ENCODE peak calls at places on chromosome 2, in ten cellular contexts. I is neural progenitor cell; X is nephron progenitor cell; Y is fibroblast of the aortic adventitia; N is CD8-positive, alpha-beta T cell; B is OCI-LY7; F is hepatocyte; K is activated CD8-positive, alpha-beta T cell treated with anti-CD3 and anti-CD28 coated beads for 36 hours; M is HFFc6; O is IMR-90. W is an unnamed sample.

GRCh38 chr2:163934134-163934533 is 198.3 kb upstream of the FIGN start:
- DNase-seq in I (no peak), M (no peak), N (no peak), F (no peak), X (no peak), B (no peak), Y (no peak), K (no peak), O (no peak), W (no peak)

GRCh38 chr2:121128741-121129659 is 156.0 kb downstream of the TFCP2L1 start:
- DNase-seq in Y (peak; percentile 1), X (peak; percentile 61), B (peak; percentile 20), I (peak; percentile 72), N (no peak), O (no peak), K (peak; percentile 46), M (no peak), F (peak; percentile 83), W (no peak)

GRCh38 chr2:68253211-68254068 is 1.1 kb upstream of the PPP3R1 start:
- DNase-seq in X (no peak), N (peak; percentile 26), O (peak; percentile 30), Y (peak; percentile 53), F (peak; percentile 52), I (peak; percentile 51), K (peak; percentile 65), B (peak; percentile 53), M (no peak), W (no peak)

GRCh38 chr2:161956751-161957150 is 117.3 kb downstream of the DPP4 start:
- DNase-seq in M (no peak), K (no peak), I (no peak), N (no peak), B (no peak), F (no peak), O (no peak), Y (no peak), X (no peak), W (no peak)

GRCh38 chr2:84939426-84940087 is 31.4 kb upstream of the KCMF1 start:
- DNase-seq in O (no peak), K (peak; percentile 92), I (no peak), B (peak; percentile 94), X (no peak), N (peak; percentile 75), M (no peak), F (no peak), Y (no peak), W (peak; percentile 78)

GRCh38 chr2:180472133-180472532 is 465.0 kb upstream of the CWC22 start:
- DNase-seq in I (no peak), X (no peak), Y (peak; percentile 77), K (no peak), O (peak; percentile 70), N (no peak), F (no peak), B (no peak), M (no peak), W (no peak)

GRCh38 chr2:37026050-37026449 is 58.1 kb downstream of the HEATR5B start:
- DNase-seq in F (peak; percentile 12), M (no peak), Y (no peak), O (no peak), B (peak; percentile 25), X (no peak), I (peak; percentile 29), K (peak; percentile 5), N (no peak), W (no peak)

GRCh38 chr2:143870696-143871095 is 649.2 kb downstream of the ZEB2 start:
- DNase-seq in M (no peak), X (no peak), K (no peak), I (no peak), O (no peak), N (no peak), F (no peak), B (no peak), Y (no peak), W (no peak)

GRCh38 chr2:64996914-64997313 is 7.7 kb downstream of the SLC1A4 start:
- DNase-seq in B (no peak), Y (no peak), X (no peak), K (no peak), N (no peak), F (no peak), M (no peak), O (no peak), I (no peak), W (no peak)
- TF ChIP-seq CTCF in B (no peak), Y (no peak), X (no peak), K (no peak), N (no peak), F (no peak), M (peak; percentile 48), O (peak; percentile 18), I (no peak), W (no peak)

GRCh38 chr2:113770929-113771328 is 14.5 kb upstream of the SLC35F5 start:
- DNase-seq in F (no peak), B (no peak), K (no peak), X (peak; percentile 52), M (no peak), Y (no peak), I (no peak), N (no peak), O (no peak), W (no peak)

GRCh38 chr2:113762377-113763118 is 6.1 kb upstream of the SLC35F5 start:
- DNase-seq in B (no peak), Y (peak; percentile 88), K (no peak), N (no peak), O (peak; percentile 80), F (no peak), I (no peak), X (no peak), M (peak; percentile 86), W (no peak)

GRCh38 chr2:113769555-113769954 is 13.1 kb upstream of the SLC35F5 start:
- DNase-seq in M (no peak), K (no peak), X (no peak), N (no peak), Y (no peak), B (no peak), I (no peak), F (no peak), O (no peak), W (no peak)

GRCh38 chr2:113768770-113769169 is 12.3 kb upstream of the SLC35F5 start:
- DNase-seq in M (peak; percentile 13), N (no peak), O (peak; percentile 15), I (no peak), K (no peak), Y (peak; percentile 22), F (no peak), X (no peak), B (no peak), W (no peak)

GRCh38 chr2:113767811-113768210 is 11.4 kb upstream of the SLC35F5 start:
- DNase-seq in Y (no peak), B (no peak), F (no peak), O (no peak), I (no peak), M (no peak), X (no peak), N (no peak), K (no peak), W (no peak)
- TF ChIP-seq CTCF in Y (no peak), B (no peak), F (no peak), O (no peak), I (no peak), M (peak; percentile 20), X (no peak), N (no peak), K (no peak), W (no peak)

DNA sequence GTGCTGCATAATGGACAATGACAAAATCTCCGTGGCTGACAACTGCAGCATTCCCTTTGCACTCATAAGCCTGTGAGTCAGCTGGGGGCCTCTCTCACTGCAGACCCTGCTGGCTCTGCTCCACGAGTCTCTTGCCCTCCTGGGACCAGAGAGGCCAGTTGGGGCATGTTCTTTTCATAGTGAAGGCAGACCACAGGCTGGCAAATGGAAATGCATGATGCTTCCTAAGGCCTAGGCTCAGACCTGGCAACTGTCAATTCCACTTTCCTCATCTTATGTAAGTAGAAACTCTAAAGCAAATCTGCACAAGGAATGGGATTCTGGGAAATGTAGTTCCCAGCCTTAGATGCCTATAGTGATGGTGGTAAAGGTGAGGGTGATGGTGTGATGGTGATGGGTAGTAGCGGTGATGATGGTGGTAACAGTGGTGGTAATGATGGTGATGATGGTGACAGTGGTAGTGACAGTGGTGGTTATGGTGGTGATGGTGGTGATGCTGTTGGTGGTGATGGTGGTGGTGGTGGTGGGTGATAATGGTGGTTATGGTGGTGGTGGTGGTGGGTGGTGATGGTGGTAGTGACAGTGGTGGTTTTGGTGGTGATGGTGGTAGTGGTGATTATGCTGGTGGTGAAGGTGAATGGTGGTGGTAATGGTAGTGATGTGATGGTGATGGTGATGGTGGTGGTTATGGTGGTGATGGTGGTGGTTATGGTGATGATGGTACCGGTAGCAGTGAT is 185.8 kb upstream of the ARL4C start:
- DNase-seq in X (no peak), F (no peak), K (no peak), O (peak; percentile 49), Y (peak; percentile 31), I (no peak), B (no peak), M (no peak), N (no peak), W (no peak)
- TF ChIP-seq CTCF in X (no peak), F (no peak), K (no peak), O (no peak), Y (no peak), I (no peak), B (no peak), M (no peak), N (no peak), W (no peak)

DNA sequence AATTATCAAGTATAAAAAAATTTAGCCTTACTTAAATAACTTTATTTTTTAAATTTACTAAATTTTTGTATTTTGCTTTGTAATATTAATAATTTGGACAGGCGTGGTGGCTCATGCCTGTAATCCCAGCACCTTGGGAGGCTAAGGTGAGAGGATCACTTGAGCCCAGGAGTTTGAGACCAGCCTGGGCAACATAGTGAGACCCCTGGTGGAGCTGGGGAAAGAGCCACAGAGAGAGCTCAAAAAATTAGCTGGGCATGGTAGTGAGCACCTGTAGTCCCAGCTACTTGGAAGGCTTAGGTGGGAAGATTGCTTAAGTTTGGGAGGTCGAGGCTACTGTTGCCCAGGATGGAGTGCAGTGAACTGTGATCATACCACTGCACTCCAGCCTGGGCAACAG is 143.5 kb downstream of the B3GNT2 start:
- DNase-seq in I (no peak), O (no peak), K (no peak), N (no peak), X (no peak), Y (no peak), B (no peak), M (no peak), F (no peak), W (no peak)
- TF ChIP-seq CTCF in I (no peak), O (no peak), K (no peak), N (no peak), X (no peak), Y (no peak), B (peak; percentile 22), M (peak; percentile 15), F (no peak), W (no peak)